ENCODE peak calls at places on chromosomes 1 and 21, in six cellular contexts. L is heart left ventricle, P is transverse colon, F is A549, B is endodermal cell, Z is HepG2. O is an unnamed sample.

GRCh38 chr1:39692152-39693064 is 1.2 kb upstream of the HPCAL4 start:
- DNase-seq in F (no peak), B (peak; percentile 84), Z (no peak), P (peak; percentile 15), L (no peak), O (no peak)

GRCh38 chr1:83901547-83902155 is 97.3 kb downstream of the TTLL7 start:
- DNase-seq in P (peak; percentile 36), F (peak; percentile 78), B (no peak), Z (peak; percentile 78), L (no peak), O (no peak)

GRCh38 chr1:242081446-242081845 is 82.5 kb upstream of the MAP1LC3C start:
- DNase-seq in P (no peak), F (no peak), B (no peak), L (no peak), Z (no peak), O (no peak)

GRCh38 chr1:89069955-89070354 is 4.9 kb upstream of the GBP1 start:
- DNase-seq in P (no peak), L (no peak), B (no peak), F (no peak), Z (no peak), O (no peak)

GRCh38 chr1:35556494-35557117 is 597 bp downstream of the KIAA0319L start:
- DNase-seq in P (no peak), B (no peak), F (no peak), Z (no peak), L (no peak), O (no peak)

GRCh38 chr1:231844986-231845502 is 218.5 kb downstream of the DISC1 start:
- DNase-seq in P (no peak), B (no peak), L (no peak), Z (no peak), F (no peak), O (no peak)

GRCh38 chr1:8122160-8122476 is 96.0 kb upstream of the ERRFI1 start:
- DNase-seq in L (no peak), P (no peak), F (no peak), B (no peak), Z (no peak), O (no peak)

GRCh38 chr1:219542828-219543518 is 69.9 kb downstream of the ZC3H11B start:
- DNase-seq in L (no peak), F (no peak), P (no peak), B (no peak), Z (no peak), O (no peak)

GRCh38 chr1:112453876-112454275 is 54.9 kb upstream of the WNT2B start:
- DNase-seq in P (no peak), B (no peak), L (no peak), F (no peak), Z (no peak), O (no peak)

GRCh38 chr1:5691795-5692517 is 300.3 kb downstream of the NPHP4 start:
- DNase-seq in B (no peak), L (no peak), F (no peak), P (no peak), Z (no peak), O (no peak)

GRCh38 chr1:55696181-55696580 is 481.0 kb upstream of the USP24 start:
- DNase-seq in P (no peak), F (no peak), Z (no peak), B (no peak), L (no peak), O (no peak)

GRCh38 chr1:194517567-194517966 is 1331.2 kb upstream of the B3GALT2 start:
- DNase-seq in P (no peak), L (no peak), F (no peak), B (no peak), Z (no peak), O (no peak)

GRCh38 chr1:229753764-229754553 is 127.9 kb downstream of the URB2 start:
- DNase-seq in L (no peak), B (no peak), P (peak; percentile 76), F (no peak), Z (no peak), O (no peak)

GRCh38 chr1:7454052-7454815 is 316.9 kb upstream of the VAMP3 start:
- DNase-seq in F (peak; percentile 31), Z (no peak), B (peak; percentile 75), L (peak; percentile 32), P (peak; percentile 16), O (no peak)

GRCh38 chr1:16013220-16013907 is 4.5 kb downstream of the HSPB7 start:
- DNase-seq in P (peak; percentile 70), F (no peak), B (peak; percentile 94), L (peak; percentile 84), Z (peak; percentile 60), O (peak; percentile 60)

GRCh38 chr1:16013908-16014258 is 4.0 kb downstream of the HSPB7 start:
- DNase-seq in F (no peak), L (no peak), B (no peak), Z (no peak), P (no peak), O (no peak)

GRCh38 chr1:16010837-16011236 is 6.8 kb downstream of the SRARP start:
- DNase-seq in P (no peak), L (no peak), Z (no peak), F (no peak), B (no peak), O (no peak)

GRCh38 chr1:16012590-16013219 is 5.1 kb downstream of the HSPB7 start:
- DNase-seq in L (peak; percentile 86), B (peak; percentile 93), F (peak; percentile 40), P (peak; percentile 66), Z (peak; percentile 72), O (no peak)

DNA sequence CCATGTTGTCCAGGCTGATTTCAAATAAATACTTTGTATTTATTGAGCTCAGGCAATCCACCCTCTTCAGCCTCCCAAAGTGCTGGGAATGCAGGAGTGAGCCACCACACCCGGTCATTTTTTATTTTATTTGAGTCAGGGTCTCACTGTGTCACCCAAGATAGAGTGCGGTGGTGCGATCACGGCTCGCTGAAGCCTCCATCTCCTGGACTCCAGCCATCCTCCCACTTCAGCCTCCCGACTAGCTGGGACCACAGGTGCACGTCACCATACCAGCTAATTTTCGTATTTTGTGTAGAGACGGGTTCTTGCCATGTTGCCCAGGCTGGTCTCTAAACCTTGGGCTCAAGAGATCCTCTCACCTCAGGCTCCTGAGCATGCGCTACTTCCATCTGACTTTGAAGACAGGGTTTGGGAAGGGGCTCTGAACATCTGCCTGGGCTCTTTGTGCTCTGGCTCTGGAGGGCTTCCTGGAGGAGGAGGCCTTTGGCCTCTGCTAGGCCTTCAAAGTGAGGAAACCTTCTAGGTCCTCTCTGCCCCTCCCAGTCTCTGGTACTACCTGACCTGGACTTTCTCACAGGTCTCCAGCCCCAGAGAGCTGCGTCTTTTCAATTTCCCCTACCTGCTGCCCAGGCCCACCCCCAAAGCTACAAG is 5.8 kb downstream of the HSPB7 start:
- DNase-seq in Z (no peak), P (no peak), L (no peak), F (no peak), B (no peak), O (no peak)
- H3K4me3 ChIP-seq in Z (peak overlapping the region; percentile 63), P (peak overlapping the region; percentile 53), L (no peak overlapping the region), F (peak overlapping the region; percentile 45), B (no peak overlapping the region), O (peak overlapping the region; percentile 22)

GRCh38 chr21:45584786-45585185 is 42.5 kb upstream of the SLC19A1 start:
- DNase-seq in Z (no peak), P (no peak), B (peak; percentile 4), L (no peak), F (no peak), O (peak; percentile 20)
- H3K9me3 ChIP-seq in Z (peaks cover 15% of the 10 kb centered on the region), P (peaks cover 12% of the 10 kb centered on the region), B (peaks cover 62% of the 10 kb centered on the region), L (peaks cover 22% of the 10 kb centered on the region), F (peaks cover 31% of the 10 kb centered on the region), O (peaks cover 13% of the 10 kb centered on the region)

GRCh38 chr1:2232255-2232915 is 4.3 kb downstream of the SKI start:
- DNase-seq in F (no peak), P (no peak), B (no peak), Z (peak; percentile 91), L (peak; percentile 24), O (no peak)

GRCh38 chr1:2233997-2234761 is 6.1 kb downstream of the SKI start:
- DNase-seq in P (peak; percentile 81), L (peak; percentile 76), F (peak; percentile 61), Z (peak; percentile 93), B (no peak), O (peak; percentile 94)

GRCh38 chr1:2233468-2233867 is 5.3 kb downstream of the SKI start:
- DNase-seq in B (peak; percentile 44), L (no peak), P (no peak), F (no peak), Z (no peak), O (no peak)

GRCh38 chr1:2231667-2232254 is 3.6 kb downstream of the SKI start:
- DNase-seq in F (peak; percentile 35), B (peak; percentile 87), Z (peak; percentile 78), L (peak; percentile 79), P (peak; percentile 83), O (peak; percentile 64)

GRCh38 chr1:2232916-2233438 is 4.9 kb downstream of the SKI start:
- DNase-seq in B (no peak), P (no peak), F (no peak), Z (no peak), L (peak; percentile 35), O (no peak)
- H3K4me3 ChIP-seq in B (no peak overlapping the region), P (peak overlapping the region; percentile 54), F (no peak overlapping the region), Z (peak overlapping the region; percentile 95), L (peak overlapping the region; percentile 92), O (peak overlapping the region; percentile 91)

DNA sequence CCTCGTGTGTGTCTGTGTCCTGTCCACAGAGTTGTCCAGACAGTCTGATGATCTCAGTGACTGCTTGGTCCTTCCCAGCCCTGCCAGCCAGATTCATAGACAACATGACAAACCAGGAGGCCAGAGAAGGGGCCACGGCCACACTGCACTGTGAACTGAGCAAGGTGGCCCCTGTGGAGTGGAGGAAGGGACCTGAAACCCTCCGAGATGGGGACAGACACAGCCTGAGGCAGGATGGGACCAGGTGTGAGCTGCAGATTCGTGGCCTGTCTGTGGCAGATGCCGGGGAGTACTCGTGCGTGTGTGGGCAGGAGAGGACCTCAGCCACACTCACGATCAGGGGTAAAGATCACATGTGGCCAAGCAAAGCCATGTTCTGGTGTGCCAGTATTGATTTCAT is 96.4 kb downstream of the OBSCN start:
- DNase-seq in F (no peak), Z (no peak), L (no peak), B (peak; percentile 34), P (peak; percentile 1), O (no peak)
- H3K9me3 ChIP-seq in F (peaks cover 24% of the 10 kb centered on the region), Z (peaks cover 25% of the 10 kb centered on the region), L (peaks cover 11% of the 10 kb centered on the region), B (peaks cover 41% of the 10 kb centered on the region), P (peaks cover 22% of the 10 kb centered on the region), O (no peaks in the 10 kb centered on the region)

GRCh38 chr1:157700305-157700704 is 264 bp downstream of the FCRL3 start:
- DNase-seq in F (no peak), Z (no peak), P (no peak), L (no peak), B (no peak), O (no peak)
- H3K4me3 ChIP-seq in F (no peak overlapping the region), Z (no peak overlapping the region), P (no peak overlapping the region), L (no peak overlapping the region), B (no peak overlapping the region), O (peak overlapping the region; percentile 34)

DNA sequence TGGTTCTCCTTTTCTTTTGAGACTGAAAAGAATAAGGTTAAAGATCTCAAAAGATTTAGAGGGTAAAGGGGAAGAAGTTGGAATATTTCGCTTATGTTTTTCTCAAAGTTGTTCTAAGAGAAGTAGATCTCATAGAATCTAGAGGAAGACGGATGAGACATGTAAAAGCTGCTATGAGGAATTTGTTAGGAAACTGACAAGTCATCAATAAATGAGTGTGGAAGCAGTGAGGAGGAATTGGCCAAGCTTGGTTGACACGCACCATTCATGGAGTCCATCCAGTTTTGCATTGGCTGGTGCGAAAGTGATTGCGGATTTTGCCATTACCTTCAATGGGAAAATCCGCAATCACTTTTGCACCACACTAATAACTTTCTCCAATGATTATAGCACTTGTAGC is 20.0 kb downstream of the SLAMF6 start:
- DNase-seq in Z (no peak), L (no peak), F (no peak), P (no peak), B (no peak), O (no peak)
- H3K9me3 ChIP-seq in Z (no peaks in the 10 kb centered on the region), L (peaks cover 29% of the 10 kb centered on the region), F (peaks cover 29% of the 10 kb centered on the region), P (peaks cover 6% of the 10 kb centered on the region), B (peaks cover 16% of the 10 kb centered on the region), O (peaks cover 20% of the 10 kb centered on the region)

GRCh38 chr21:41926807-41927171 is 27.0 kb downstream of the C2CD2 start:
- DNase-seq in P (no peak), L (no peak), Z (no peak), B (no peak), F (no peak), O (no peak)
- H3K4me3 ChIP-seq in P (peak overlapping the region; percentile 48), L (peak overlapping the region; percentile 24), Z (peak overlapping the region; percentile 71), B (peak overlapping the region; percentile 24), F (no peak overlapping the region), O (peak overlapping the region; percentile 66)

O was measured in CD8-positive, alpha-beta memory T cell.